ENCODE peak calls at places on chromosomes 4 and X, in eight cellular contexts. H is SK-N-SH, N is WTC11, O is NB4, X is HepG2, A is A549, Q is HCT116, B is H1. G is an unnamed sample.

GRCh38 chr4:169724251-169724650 is 33.5 kb downstream of the HPF1 start:
- DNase-seq in H (no peak), N (no peak), O (no peak), X (no peak), A (no peak), Q (no peak), B (no peak), G (no peak)

GRCh38 chr4:24989327-24989726 is 41.4 kb downstream of the LGI2 start:
- DNase-seq in H (no peak), N (no peak), O (no peak), X (no peak), A (no peak), Q (no peak), B (no peak), G (no peak)

GRCh38 chrX:13398073-13398823 is 78.4 kb upstream of the ATXN3L start:
- DNase-seq in H (no peak), N (no peak), O (peak), X (peak), A (peak), Q (peak), B (no peak), G (peak)

GRCh38 chr4:169293343-169294176 is 22.8 kb upstream of the SH3RF1 start:
- DNase-seq in H (no peak), N (no peak), O (peak), X (no peak), A (no peak), Q (no peak), B (no peak), G (no peak)

GRCh38 chrX:32614707-32615106 is 596.6 kb downstream of the DMD start:
- DNase-seq in H (no peak), N (no peak), O (no peak), X (no peak), A (no peak), Q (no peak), B (no peak), G (no peak)

GRCh38 chr4:153427363-153428071 is 38.6 kb upstream of the TMEM131L start:
- DNase-seq in H (no peak), N (no peak), O (no peak), X (no peak), A (no peak), Q (no peak), B (no peak), G (no peak)

GRCh38 chr4:189917161-189917891 is 23.3 kb upstream of the FRG1 start:
- DNase-seq in H (no peak), N (no peak), O (no peak), X (no peak), A (no peak), Q (no peak), B (no peak), G (no peak)

GRCh38 chr4:150305995-150306394 is 227.8 kb downstream of the DCLK2 start:
- DNase-seq in H (no peak), N (no peak), O (no peak), X (no peak), A (no peak), Q (no peak), B (no peak), G (peak)

GRCh38 chr4:169921732-169922131 is 104.5 kb downstream of the MFAP3L start:
- DNase-seq in H (no peak), N (no peak), O (no peak), X (no peak), A (no peak), Q (no peak), B (no peak), G (no peak)

GRCh38 chr4:168514249-168514852 is 17.5 kb downstream of the PALLD start:
- DNase-seq in H (peak), N (no peak), O (peak), X (peak), A (no peak), Q (no peak), B (no peak), G (peak)

GRCh38 chr4:183499389-183499788 is 5.5 kb upstream of the ING2 start:
- DNase-seq in H (no peak), N (no peak), O (no peak), X (peak), A (no peak), Q (no peak), B (no peak), G (peak)

GRCh38 chr4:57119054-57119651 is 9.0 kb upstream of the IGFBP7 start:
- DNase-seq in H (no peak), N (no peak), O (no peak), X (no peak), A (no peak), Q (no peak), B (no peak), G (peak)

GRCh38 chr4:113553082-113553481 is 208.5 kb downstream of the CAMK2D start:
- DNase-seq in H (no peak), N (no peak), O (no peak), X (no peak), A (no peak), Q (no peak), B (no peak), G (no peak)

GRCh38 chr4:156595041-156595440 is 376.6 kb downstream of the PDGFC start:
- DNase-seq in H (no peak), N (no peak), O (no peak), X (no peak), A (no peak), Q (no peak), B (no peak), G (no peak)

GRCh38 chr4:101707596-101707995 is 82.9 kb upstream of the BANK1 start:
- DNase-seq in H (no peak), N (no peak), O (no peak), X (no peak), A (no peak), Q (no peak), B (no peak), G (no peak)

GRCh38 chr4:111748157-111748556 is 397.1 kb upstream of the FAM241A start:
- DNase-seq in H (no peak), N (no peak), O (no peak), X (no peak), A (no peak), Q (no peak), B (peak), G (no peak)

GRCh38 chr4:7535619-7536018 is 100.9 kb upstream of the PSAPL1 start:
- DNase-seq in H (no peak), N (no peak), O (no peak), X (no peak), A (no peak), Q (no peak), B (no peak), G (no peak)

GRCh38 chrX:120316587-120317283 is 5.5 kb upstream of the TMEM255A start:
- DNase-seq in H (no peak), N (no peak), O (peak), X (no peak), A (no peak), Q (peak), B (no peak), G (no peak)

DNA sequence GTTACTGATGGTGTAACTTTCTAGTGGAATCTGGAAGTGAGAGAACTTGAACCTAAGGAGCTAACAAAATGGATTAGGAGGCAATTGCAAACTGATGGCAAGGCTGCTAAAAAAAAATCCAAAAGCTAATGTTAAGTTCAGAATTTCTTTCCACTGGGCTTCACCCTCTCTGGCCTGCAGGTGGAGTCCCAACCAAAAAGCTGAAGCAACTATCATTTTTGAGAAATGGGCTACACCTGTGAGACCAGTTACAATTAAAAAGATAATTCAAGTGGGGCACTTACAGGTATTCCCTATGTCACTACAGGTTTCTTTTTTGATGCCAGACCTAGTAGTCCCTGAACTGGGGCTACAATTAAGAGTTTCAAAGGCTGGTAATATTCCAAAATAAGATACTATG is 142.1 kb upstream of the FTHL17 start:
- DNase-seq in H (peak), N (peak), O (peak), X (no peak), A (no peak), Q (no peak), B (no peak), G (peak)
- TF ChIP-seq MAX in H (no peak), N (no peak), O (no peak), X (no peak), A (no peak), Q (no peak), B (no peak), G (no peak)

GRCh38 chr4:16524911-16525574 is 298.8 kb upstream of the TAPT1 start:
- DNase-seq in H (no peak), N (no peak), O (no peak), X (no peak), A (no peak), Q (no peak), B (no peak), G (no peak)
- TF ChIP-seq MAX in H (no peak), N (no peak), O (no peak), X (no peak), A (no peak), Q (no peak), B (no peak), G (no peak)

GRCh38 chr4:147799986-147800555 is 68.2 kb downstream of the ARHGAP10 start:
- DNase-seq in H (no peak), N (no peak), O (peak), X (no peak), A (no peak), Q (no peak), B (no peak), G (no peak)
- TF ChIP-seq MAX in H (no peak), N (no peak), O (no peak), X (no peak), A (no peak), Q (no peak), B (no peak), G (no peak)

GRCh38 chr4:119672086-119672485 is 43.5 kb upstream of the PDE5A start:
- DNase-seq in H (no peak), N (no peak), O (no peak), X (no peak), A (no peak), Q (no peak), B (no peak), G (no peak)
- TF ChIP-seq MAX in H (no peak), N (no peak), O (no peak), X (no peak), A (no peak), Q (no peak), B (no peak), G (no peak)

GRCh38 chr4:151730003-151730559 is 30.7 kb downstream of the GATB start:
- DNase-seq in H (no peak), N (peak), O (no peak), X (no peak), A (no peak), Q (peak), B (no peak), G (no peak)
- TF ChIP-seq MAX in H (no peak), N (no peak), O (no peak), X (no peak), A (no peak), Q (no peak), B (no peak), G (no peak)

DNA sequence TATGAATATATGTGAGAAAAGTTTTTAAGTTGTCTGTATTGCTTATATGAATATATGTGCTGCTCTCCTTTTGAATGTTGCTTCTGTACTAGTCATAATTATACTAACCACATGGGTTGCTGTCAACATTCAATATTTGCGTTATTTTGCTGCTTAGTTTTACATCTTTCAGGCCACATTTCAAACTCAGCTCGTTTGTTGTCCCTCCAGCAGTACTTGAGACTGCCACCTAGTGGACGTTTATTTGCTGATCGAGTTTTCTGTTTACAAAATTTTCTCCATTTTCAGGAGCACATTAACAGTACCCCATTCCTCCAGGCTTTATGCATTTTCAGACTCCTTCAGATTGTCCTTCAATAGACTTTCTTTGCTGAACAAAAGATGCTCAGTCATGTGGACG is 75.8 kb downstream of the NUDT11 start:
- DNase-seq in H (peak), N (no peak), O (peak), X (peak), A (peak), Q (peak), B (no peak), G (peak)
- TF ChIP-seq MAX in H (no peak), N (no peak), O (no peak), X (no peak), A (no peak), Q (no peak), B (no peak), G (no peak)

DNA sequence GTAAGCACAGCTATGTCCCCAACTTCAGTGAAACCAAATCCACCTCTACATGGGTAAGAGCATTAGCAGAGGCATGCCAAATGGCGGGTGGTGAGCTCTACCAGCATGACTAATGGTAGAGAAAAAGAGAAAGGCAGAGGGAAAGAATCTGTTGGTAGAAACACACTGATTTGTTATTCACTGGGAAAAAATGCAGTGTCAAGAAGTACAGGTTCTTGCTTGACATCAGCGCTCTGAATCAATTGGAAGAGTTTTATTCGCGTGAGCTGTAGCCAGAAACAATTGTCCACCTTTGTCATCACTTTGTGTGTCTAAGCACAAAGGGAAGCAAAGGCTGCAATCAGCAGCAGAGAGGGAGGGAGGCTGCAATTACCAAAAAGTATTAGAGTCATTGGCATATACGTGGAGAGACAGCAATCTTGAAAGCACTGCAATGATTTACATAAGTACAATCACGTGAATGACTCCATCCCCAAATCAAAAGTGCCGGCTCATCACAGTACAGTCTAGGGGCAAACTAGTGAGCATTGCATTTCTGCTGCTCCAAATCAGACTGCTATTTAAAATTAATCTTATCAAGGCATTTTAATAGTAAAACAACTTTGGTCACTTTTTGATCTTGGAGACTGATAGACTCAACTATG is 67.7 kb upstream of the HS3ST1 start:
- DNase-seq in H (no peak), N (no peak), O (no peak), X (no peak), A (no peak), Q (no peak), B (no peak), G (no peak)
- TF ChIP-seq MAX in H (no peak), N (no peak), O (no peak), X (no peak), A (no peak), Q (no peak), B (no peak), G (no peak)

DNA sequence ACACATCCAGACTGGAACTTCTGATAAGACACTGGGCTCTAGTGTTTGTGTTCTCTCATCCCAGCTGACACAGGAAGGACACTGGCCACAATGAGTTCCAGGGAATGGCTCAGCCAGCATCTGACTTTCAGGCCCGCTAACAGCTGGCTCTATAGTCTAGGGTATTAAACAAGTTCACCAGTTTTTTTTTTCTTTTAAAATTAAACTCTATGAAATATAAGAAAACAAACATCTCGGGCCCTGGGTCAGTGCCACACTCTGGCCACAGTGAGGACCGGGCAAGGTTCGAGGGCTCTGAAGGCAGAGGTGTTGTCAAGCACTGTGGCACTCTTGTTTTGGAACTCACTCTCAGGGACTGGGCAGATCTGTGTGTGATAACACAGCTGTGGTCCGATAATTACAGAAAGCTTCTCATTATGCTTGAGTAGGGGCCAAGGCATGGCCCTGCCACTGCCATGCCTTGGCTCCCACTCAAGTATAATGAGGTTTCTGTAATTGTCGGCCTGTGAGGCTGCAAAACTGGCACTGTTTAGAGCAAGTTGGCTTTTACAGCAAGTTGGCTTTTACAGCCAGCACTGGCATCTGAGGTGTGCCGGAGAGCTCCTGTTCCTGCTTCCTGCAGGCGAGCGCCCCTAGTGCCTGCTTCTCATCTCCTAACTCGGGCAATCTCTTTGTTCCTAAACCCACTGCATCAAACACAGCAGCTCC is 62.8 kb downstream of the PPP1R2C start:
- DNase-seq in H (peak), N (peak), O (no peak), X (peak), A (peak), Q (no peak), B (peak), G (peak)
- TF ChIP-seq MAX in H (no peak), N (no peak), O (no peak), X (no peak), A (no peak), Q (no peak), B (no peak), G (no peak)

GRCh38 chr4:82889287-82889686 is 1.7 kb downstream of the SEC31A start:
- DNase-seq in H (no peak), N (no peak), O (no peak), X (peak), A (no peak), Q (no peak), B (no peak), G (no peak)
- TF ChIP-seq MAX in H (no peak), N (no peak), O (no peak), X (peak), A (no peak), Q (no peak), B (no peak), G (no peak)

G was measured in endothelial cell of umbilical vein.